ENCODE peak calls at places on chromosomes 3 and 15, in five cellular contexts. G, T, M, Z and U are unnamed samples.

GRCh38 chr3:50602675-50603191 is 8.8 kb downstream of the CISH start:
- DNase-seq in G (no peak), Z (peak), T (no peak), M (peak), U (no peak)

GRCh38 chr3:159451067-159451466 is 537.6 kb upstream of the IL12A start:
- DNase-seq in M (no peak), Z (no peak), G (no peak), T (no peak), U (no peak)

GRCh38 chr3:169382309-169382708 is 281.2 kb downstream of the MECOM start:
- DNase-seq in T (no peak), G (no peak), Z (no peak), M (no peak), U (no peak)

GRCh38 chr3:112699436-112699978 is 58.6 kb upstream of the CCDC80 start:
- DNase-seq in M (no peak), G (no peak), T (no peak), Z (no peak), U (no peak)

GRCh38 chr15:79682851-79683288 is 213.9 kb downstream of the MTHFS start:
- DNase-seq in G (no peak), M (no peak), Z (no peak), T (no peak), U (no peak)

GRCh38 chr3:4426782-4427344 is 40.2 kb downstream of the SUMF1 start:
- DNase-seq in Z (no peak), M (no peak), T (no peak), G (no peak), U (peak)

GRCh38 chr3:150091626-150092025 is 120.9 kb upstream of the PFN2 start:
- DNase-seq in Z (no peak), G (no peak), T (no peak), M (no peak), U (no peak)

GRCh38 chr3:29899011-29899410 is 618.1 kb downstream of the RBMS3 start:
- DNase-seq in Z (no peak), M (no peak), T (no peak), G (no peak), U (no peak)

GRCh38 chr3:17298038-17298437 is 413.3 kb downstream of the PLCL2 start:
- DNase-seq in Z (no peak), T (no peak), G (no peak), M (no peak), U (no peak)

GRCh38 chr15:48754011-48754410 is 56.9 kb downstream of the CEP152 start:
- DNase-seq in G (no peak), T (no peak), M (no peak), Z (no peak), U (no peak)

GRCh38 chr15:89195836-89196235 is 25.5 kb downstream of the RLBP1 start:
- DNase-seq in T (no peak), Z (no peak), G (no peak), M (no peak), U (no peak)

GRCh38 chr3:67044955-67045354 is 46.8 kb downstream of the KBTBD8 start:
- DNase-seq in Z (no peak), G (no peak), M (no peak), T (no peak), U (no peak)

GRCh38 chr3:5301671-5302297 is 114.3 kb downstream of the EDEM1 start:
- DNase-seq in M (no peak), G (no peak), Z (no peak), T (no peak), U (no peak)

GRCh38 chr15:30929982-30930381 is 26.3 kb downstream of the FAN1 start:
- DNase-seq in G (no peak), M (no peak), T (no peak), Z (no peak), U (no peak)

GRCh38 chr3:170868577-170869239 is 1.3 kb downstream of the RPL22L1 start:
- DNase-seq in M (no peak), Z (no peak), G (no peak), T (no peak), U (no peak)

GRCh38 chr3:170867552-170867951 is 2.4 kb downstream of the RPL22L1 start:
- DNase-seq in M (no peak), Z (no peak), G (no peak), T (no peak), U (no peak)

GRCh38 chr3:170869240-170869592 is 779 bp downstream of the RPL22L1 start:
- DNase-seq in T (no peak), Z (no peak), M (peak), G (no peak), U (no peak)

GRCh38 chr3:170867143-170867542 is 2.9 kb downstream of the RPL22L1 start:
- DNase-seq in G (no peak), Z (no peak), T (no peak), M (no peak), U (no peak)

GRCh38 chr3:170869645-170870593 is at the start of gene RPL22L1:
- DNase-seq in T (peak), Z (peak), M (peak), G (peak), U (peak)
- TF ChIP-seq CTCF in T (peak), Z (peak), M (no peak), G (no peak), U (no peak)

GRCh38 chr15:69604050-69604378 is 151.4 kb downstream of the RPLP1 start:
- DNase-seq in M (peak), Z (no peak), G (no peak), T (peak), U (no peak)
- TF ChIP-seq CTCF in M (peak), Z (no peak), G (no peak), T (peak), U (no peak)

GRCh38 chr3:126261037-126261436 is 80.7 kb upstream of the ALDH1L1 start:
- DNase-seq in G (no peak), Z (peak), T (peak), M (peak), U (no peak)
- TF ChIP-seq CTCF in G (no peak), Z (peak), T (peak), M (no peak), U (no peak)

GRCh38 chr15:91844928-91845327 is 8.6 kb upstream of the SLCO3A1 start:
- DNase-seq in M (no peak), T (no peak), G (no peak), Z (no peak), U (no peak)

GRCh38 chr15:91839867-91840266 is 13.6 kb upstream of the SLCO3A1 start:
- DNase-seq in G (no peak), T (no peak), M (no peak), Z (no peak), U (no peak)

GRCh38 chr15:91841861-91842260 is 11.6 kb upstream of the SLCO3A1 start:
- DNase-seq in G (no peak), T (no peak), Z (no peak), M (no peak), U (no peak)
- TF ChIP-seq CTCF in G (no peak), T (no peak), Z (no peak), M (no peak), U (no peak)

DNA sequence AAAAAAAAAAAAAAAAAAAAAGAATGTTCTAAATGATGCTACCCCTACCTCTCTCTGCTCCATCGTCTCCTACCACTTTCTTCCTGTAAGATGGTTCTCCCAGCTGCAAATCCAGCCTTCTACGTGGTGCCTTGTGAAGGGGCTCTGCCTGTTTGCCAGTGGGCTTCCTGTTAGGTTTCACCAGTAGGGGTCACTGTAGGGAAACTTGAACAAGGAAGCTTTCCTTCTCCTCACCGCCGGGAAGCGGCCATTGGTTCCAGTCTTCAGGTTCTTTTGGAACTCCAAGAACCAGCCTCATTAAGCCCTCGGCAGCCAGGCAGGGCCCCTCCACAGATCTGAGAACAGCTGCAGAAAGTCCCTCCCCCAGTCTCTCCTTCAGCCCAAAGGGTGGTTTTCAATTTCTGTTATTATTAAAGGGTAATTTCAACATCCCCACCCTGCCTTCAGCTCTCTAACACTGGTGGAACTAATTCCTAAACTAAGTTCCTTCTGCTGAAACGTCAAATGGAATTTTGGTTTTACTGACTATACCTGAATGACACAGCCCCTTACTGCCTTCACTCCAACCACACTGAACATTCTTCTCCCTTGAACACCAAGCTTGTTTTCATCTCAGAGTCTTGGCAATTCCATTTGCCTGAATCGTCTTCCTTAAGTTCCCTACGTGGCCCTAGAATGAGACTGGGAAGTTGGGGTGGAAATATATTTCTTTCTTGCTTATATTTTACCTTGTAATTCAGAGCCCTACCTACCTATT is 13.5 kb downstream of the MCCC1 start:
- DNase-seq in G (no peak), Z (no peak), M (peak), T (peak), U (peak)
- TF ChIP-seq CTCF in G (no peak), Z (no peak), M (peak), T (peak), U (peak)

GRCh38 chr3:194339836-194340235 is 11.3 kb downstream of the CPN2 start:
- DNase-seq in T (peak), Z (no peak), M (no peak), G (no peak), U (no peak)

GRCh38 chr3:194340757-194341400 is 10.2 kb downstream of the CPN2 start:
- DNase-seq in Z (no peak), T (peak), M (no peak), G (no peak), U (no peak)

GRCh38 chr3:194336601-194337355 is 14.3 kb downstream of the CPN2 start:
- DNase-seq in Z (no peak), T (peak), G (no peak), M (no peak), U (no peak)

GRCh38 chr3:194337965-194338753 is 13.0 kb downstream of the CPN2 start:
- DNase-seq in Z (no peak), T (no peak), M (no peak), G (no peak), U (no peak)

GRCh38 chr3:194339356-194339755 is 11.8 kb downstream of the CPN2 start:
- DNase-seq in M (no peak), Z (no peak), G (no peak), T (peak), U (no peak)
- TF ChIP-seq CTCF in M (no peak), Z (no peak), G (no peak), T (peak), U (no peak)

GRCh38 chr15:69141833-69142232 is 18.6 kb upstream of the GLCE start:
- DNase-seq in M (no peak), T (peak), G (no peak), Z (no peak), U (no peak)

GRCh38 chr15:69140306-69140705 is 20.1 kb upstream of the GLCE start:
- DNase-seq in M (no peak), Z (no peak), T (no peak), G (no peak), U (no peak)

GRCh38 chr15:69143756-69144436 is 16.5 kb upstream of the GLCE start:
- DNase-seq in T (peak), G (no peak), Z (no peak), M (no peak), U (no peak)

GRCh38 chr15:69138963-69139362 is 21.5 kb upstream of the GLCE start:
- DNase-seq in G (no peak), T (no peak), Z (no peak), M (no peak), U (no peak)

DNA sequence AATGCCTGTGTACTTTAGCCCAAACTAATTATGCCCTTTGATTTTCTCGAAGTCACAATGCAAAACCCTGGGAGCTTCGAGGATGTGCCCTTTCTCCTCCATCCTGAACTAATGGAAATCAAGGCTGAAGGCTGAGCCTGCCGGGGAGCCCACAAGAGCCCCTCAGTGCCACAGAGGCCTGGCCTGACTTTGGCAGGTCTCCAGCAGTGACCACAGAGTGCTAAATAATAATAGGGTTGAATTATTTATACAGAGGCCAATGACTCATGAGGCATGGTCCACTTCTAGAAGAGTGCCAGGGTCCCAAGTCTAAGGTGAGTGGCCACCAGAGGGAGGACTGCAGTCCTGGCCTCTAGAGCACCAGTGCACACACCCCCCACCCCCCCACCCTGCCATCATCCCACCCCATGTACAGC is 19.1 kb upstream of the GLCE start:
- DNase-seq in M (no peak), Z (no peak), T (peak), G (no peak), U (no peak)
- TF ChIP-seq CTCF in M (no peak), Z (no peak), T (peak), G (no peak), U (no peak)

DNA sequence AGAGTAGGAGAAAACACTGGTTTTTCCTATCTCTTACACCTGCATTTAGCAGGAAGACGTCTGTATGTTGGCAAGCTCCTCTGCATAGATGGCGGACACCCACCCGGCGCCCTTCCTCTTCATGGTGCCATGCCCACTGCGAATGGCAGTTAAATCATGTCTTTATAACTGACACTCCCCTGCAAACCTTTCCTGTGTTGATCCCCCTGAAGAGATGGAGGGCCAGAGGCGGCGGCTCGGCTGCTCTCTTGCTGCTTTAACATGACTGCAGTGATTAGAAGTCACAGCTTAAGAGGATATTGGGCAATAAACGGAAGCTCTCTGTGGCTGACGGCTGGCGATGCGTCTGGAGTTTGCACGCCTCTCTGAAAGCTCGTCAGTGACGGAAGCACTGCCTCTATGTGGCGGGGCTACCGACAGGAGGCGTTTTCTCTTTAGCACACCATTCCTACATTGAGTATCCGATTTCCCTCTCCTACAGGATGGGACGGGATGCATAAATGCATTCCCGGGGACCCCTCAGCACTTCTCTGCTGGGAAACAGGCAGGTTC is 25.5 kb upstream of the SNRPA1 start:
- DNase-seq in G (peak), M (no peak), Z (no peak), T (peak), U (peak)
- TF ChIP-seq CTCF in G (peak), M (no peak), Z (no peak), T (peak), U (peak)